ENCODE peak calls at places on chromosomes 1 and 21, in four cellular contexts. One of them, this sample, is unnamed.

GRCh38 chr1:105100102-105100501 is 1350.4 kb downstream of the AMY1C start:
- DNase-seq in HepG2: peak
- DNase-seq in K562: no peak
- DNase-seq in GM12878: no peak
- DNase-seq in this sample: no peak

GRCh38 chr1:52296345-52296744 is 69.7 kb downstream of the CC2D1B start:
- DNase-seq in HepG2: peak
- DNase-seq in K562: peak
- DNase-seq in GM12878: peak
- DNase-seq in this sample: peak

GRCh38 chr1:182485861-182486260 is 35.9 kb downstream of the RGSL1 start:
- DNase-seq in HepG2: no peak
- DNase-seq in K562: no peak
- DNase-seq in GM12878: no peak
- DNase-seq in this sample: no peak

GRCh38 chr1:16430598-16430997 is 6.6 kb downstream of the SPATA21 start:
- DNase-seq in HepG2: no peak
- DNase-seq in K562: peak
- DNase-seq in GM12878: no peak
- DNase-seq in this sample: peak

GRCh38 chr1:168991667-168992475 is 114.6 kb upstream of the ATP1B1 start:
- DNase-seq in HepG2: no peak
- DNase-seq in K562: no peak
- DNase-seq in GM12878: peak
- DNase-seq in this sample: no peak

GRCh38 chr1:115251340-115251748 is 86.7 kb downstream of the NGF start:
- DNase-seq in HepG2: no peak
- DNase-seq in K562: no peak
- DNase-seq in GM12878: no peak
- DNase-seq in this sample: no peak

GRCh38 chr1:51355382-51355781 is 25.0 kb upstream of the TTC39A start:
- DNase-seq in HepG2: no peak
- DNase-seq in K562: no peak
- DNase-seq in GM12878: no peak
- DNase-seq in this sample: no peak

GRCh38 chr21:44736291-44737004 is 25.1 kb upstream of the TSPEAR start:
- DNase-seq in HepG2: peak
- DNase-seq in K562: no peak
- DNase-seq in GM12878: no peak
- DNase-seq in this sample: no peak

GRCh38 chr21:25934771-25935224 is 200.0 kb downstream of the GABPA start:
- DNase-seq in HepG2: peak
- DNase-seq in K562: no peak
- DNase-seq in GM12878: no peak
- DNase-seq in this sample: no peak

GRCh38 chr1:201714542-201715276 is 114.2 kb upstream of the IPO9 start:
- DNase-seq in HepG2: no peak
- DNase-seq in K562: peak
- DNase-seq in GM12878: no peak
- DNase-seq in this sample: peak

GRCh38 chr1:61797045-61797755 is 54.9 kb downstream of the PATJ start:
- DNase-seq in HepG2: no peak
- DNase-seq in K562: no peak
- DNase-seq in GM12878: no peak
- DNase-seq in this sample: no peak

GRCh38 chr21:29462475-29462874 is 163.8 kb downstream of the BACH1 start:
- DNase-seq in HepG2: no peak
- DNase-seq in K562: no peak
- DNase-seq in GM12878: peak
- DNase-seq in this sample: no peak

GRCh38 chr1:110119843-110120242 is 7.6 kb downstream of the UBL4B start:
- DNase-seq in HepG2: no peak
- DNase-seq in K562: no peak
- DNase-seq in GM12878: no peak
- DNase-seq in this sample: no peak

GRCh38 chr1:36562181-36562685 is 79.5 kb upstream of the CSF3R start:
- DNase-seq in HepG2: no peak
- DNase-seq in K562: no peak
- DNase-seq in GM12878: no peak
- DNase-seq in this sample: no peak

GRCh38 chr1:12486401-12487005 is 131.5 kb downstream of the DHRS3 start:
- DNase-seq in HepG2: no peak
- DNase-seq in K562: no peak
- DNase-seq in GM12878: no peak
- DNase-seq in this sample: no peak

GRCh38 chr1:55833452-55834160 is 618.4 kb upstream of the USP24 start:
- DNase-seq in HepG2: no peak
- DNase-seq in K562: no peak
- DNase-seq in GM12878: no peak
- DNase-seq in this sample: no peak

GRCh38 chr1:54973205-54973921 is 7.1 kb upstream of the TMEM61 start:
- DNase-seq in HepG2: peak
- DNase-seq in K562: no peak
- DNase-seq in GM12878: no peak
- DNase-seq in this sample: peak

GRCh38 chr1:31576201-31576669 is at the start of gene TINAGL1:
- DNase-seq in HepG2: peak
- DNase-seq in K562: peak
- DNase-seq in GM12878: no peak
- DNase-seq in this sample: no peak

GRCh38 chr1:175232335-175232734 is 39.8 kb upstream of the KIAA0040 start:
- DNase-seq in HepG2: no peak
- DNase-seq in K562: no peak
- DNase-seq in GM12878: no peak
- DNase-seq in this sample: no peak

GRCh38 chr1:152932170-152932811 is 14.7 kb upstream of the SPRR5 start:
- DNase-seq in HepG2: no peak
- DNase-seq in K562: no peak
- DNase-seq in GM12878: no peak
- DNase-seq in this sample: no peak

GRCh38 chr1:148290881-148291280 is 138.8 kb upstream of the NBPF11 start:
- DNase-seq in HepG2: no peak
- DNase-seq in K562: no peak
- DNase-seq in GM12878: no peak
- DNase-seq in this sample: no peak

GRCh38 chr21:14988760-14989159 is 76.0 kb downstream of the NRIP1 start:
- DNase-seq in HepG2: no peak
- DNase-seq in K562: no peak
- DNase-seq in GM12878: no peak
- DNase-seq in this sample: no peak
- TF ChIP-seq TARDBP in HepG2: no peak
- TF ChIP-seq TARDBP in K562: no peak
- TF ChIP-seq TARDBP in GM12878: no peak
- TF ChIP-seq TARDBP in this sample: no peak

GRCh38 chr1:50350421-50350820 is 72.8 kb downstream of the DMRTA2 start:
- DNase-seq in HepG2: no peak
- DNase-seq in K562: no peak
- DNase-seq in GM12878: no peak
- DNase-seq in this sample: no peak
- TF ChIP-seq SP1 in HepG2: no peak
- TF ChIP-seq SP1 in K562: no peak
- TF ChIP-seq SP1 in GM12878: no peak
- TF ChIP-seq SP1 in this sample: no peak

GRCh38 chr1:94418664-94419655 is 771 bp downstream of the ABCD3 start:
- DNase-seq in HepG2: no peak
- DNase-seq in K562: peak
- DNase-seq in GM12878: no peak
- DNase-seq in this sample: peak
- TF ChIP-seq BHLHE40 in HepG2: no peak
- TF ChIP-seq BHLHE40 in K562: no peak
- TF ChIP-seq BHLHE40 in GM12878: no peak
- TF ChIP-seq BHLHE40 in this sample: no peak

GRCh38 chr1:2978691-2979190 is 42.5 kb upstream of the ACTRT2 start:
- DNase-seq in HepG2: no peak
- DNase-seq in K562: no peak
- DNase-seq in GM12878: no peak
- DNase-seq in this sample: no peak
- TF ChIP-seq TARDBP in HepG2: no peak
- TF ChIP-seq TARDBP in K562: no peak
- TF ChIP-seq TARDBP in GM12878: no peak
- TF ChIP-seq TARDBP in this sample: no peak

DNA sequence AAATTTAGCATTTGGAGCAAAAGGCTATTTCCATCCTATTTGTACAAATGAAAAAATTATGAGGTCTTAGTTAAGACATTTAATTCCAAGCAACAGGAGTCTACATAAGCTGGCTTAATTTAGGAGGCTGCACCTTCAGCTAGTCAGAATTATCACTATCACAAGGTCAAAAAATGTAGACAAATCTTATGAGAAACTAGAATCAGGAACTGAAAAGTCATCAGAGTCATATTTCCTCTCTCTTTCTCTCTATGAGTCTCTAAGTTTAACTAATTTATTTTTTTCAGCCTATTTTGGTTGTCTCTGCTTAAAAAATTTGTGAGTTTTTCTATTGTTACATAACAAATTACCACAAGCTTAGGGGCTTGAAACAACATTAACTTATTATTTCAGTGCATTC is 807.1 kb upstream of the PRMT6 start:
- DNase-seq in HepG2: no peak
- DNase-seq in K562: no peak
- DNase-seq in GM12878: no peak
- DNase-seq in this sample: no peak
- TF ChIP-seq SP1 in HepG2: no peak
- TF ChIP-seq SP1 in K562: no peak
- TF ChIP-seq SP1 in GM12878: no peak
- TF ChIP-seq SP1 in this sample: no peak

DNA sequence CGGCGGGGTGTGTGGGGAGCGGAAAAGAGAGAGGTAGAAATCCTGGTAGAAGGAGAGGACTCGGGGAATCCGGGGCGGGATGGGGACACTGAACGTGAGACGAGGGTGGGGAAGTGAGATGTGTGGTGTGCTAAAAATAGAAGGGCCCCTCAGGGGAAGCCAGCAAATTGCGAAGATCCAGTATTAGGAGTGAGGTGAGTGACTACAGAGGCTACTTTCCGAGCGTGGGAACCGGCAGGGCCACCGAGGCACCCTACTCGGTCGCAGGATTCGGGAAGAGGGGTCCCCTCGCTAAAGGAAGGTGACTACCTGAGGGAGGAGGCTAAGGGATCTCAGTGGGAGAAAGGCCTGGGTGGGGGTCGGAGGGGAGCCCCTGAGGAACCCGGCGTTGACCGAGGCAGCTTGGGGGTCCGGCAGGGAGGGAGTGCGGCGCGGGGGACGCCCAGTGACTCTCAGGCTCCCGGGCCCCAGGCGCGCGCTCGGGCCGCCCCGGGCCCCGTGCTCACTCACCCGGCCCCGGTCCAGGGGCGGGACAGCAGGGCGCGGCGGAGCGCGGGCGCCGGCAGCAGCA is 318 bp downstream of the ALDH4A1 start:
- DNase-seq in HepG2: no peak
- DNase-seq in K562: no peak
- DNase-seq in GM12878: no peak
- DNase-seq in this sample: peak
- TF ChIP-seq BHLHE40 in HepG2: no peak
- TF ChIP-seq BHLHE40 in K562: no peak
- TF ChIP-seq BHLHE40 in GM12878: no peak
- TF ChIP-seq BHLHE40 in this sample: no peak

DNA sequence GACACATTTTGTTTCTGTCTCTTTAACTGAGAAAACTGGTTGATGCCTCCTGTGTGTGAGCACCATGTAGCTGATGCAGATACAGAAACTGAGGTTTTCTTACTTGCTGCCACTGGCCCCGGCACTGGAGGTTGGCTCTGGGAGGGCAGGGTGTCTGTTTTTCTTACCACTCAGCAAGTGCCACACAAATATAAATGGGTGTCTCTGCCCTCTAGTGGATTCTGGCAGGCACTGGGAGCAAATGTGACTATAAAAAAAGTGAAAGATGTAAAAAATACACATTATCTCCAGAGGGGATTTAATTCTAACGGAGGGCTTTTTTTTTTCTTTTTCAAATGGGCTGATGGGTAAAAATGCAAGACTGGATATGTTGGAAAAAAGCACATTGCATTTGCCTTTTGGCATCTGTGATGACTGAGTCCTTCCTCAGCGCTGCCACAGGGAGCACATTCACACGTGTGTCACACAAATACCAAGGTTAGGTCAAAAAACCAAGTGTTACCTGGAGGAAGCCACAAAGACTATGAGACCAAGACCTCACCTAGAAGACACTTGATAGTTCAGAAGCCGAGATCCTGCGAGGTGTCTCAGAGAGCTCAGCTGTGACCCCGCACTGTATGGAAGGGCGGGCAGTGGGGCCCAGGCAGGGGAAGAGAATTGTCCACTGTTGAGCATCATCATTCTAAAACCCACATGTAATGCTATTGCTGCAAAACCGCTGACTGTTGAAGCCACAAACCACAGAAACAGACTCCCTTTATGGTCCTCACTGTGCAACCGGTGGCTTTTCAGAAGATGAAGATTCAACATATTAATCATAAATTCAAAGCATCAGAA is 18.9 kb downstream of the PGBD2 start:
- DNase-seq in HepG2: peak
- DNase-seq in K562: no peak
- DNase-seq in GM12878: peak
- DNase-seq in this sample: peak
- TF ChIP-seq TARDBP in HepG2: no peak
- TF ChIP-seq TARDBP in K562: no peak
- TF ChIP-seq TARDBP in GM12878: no peak
- TF ChIP-seq TARDBP in this sample: no peak

DNA sequence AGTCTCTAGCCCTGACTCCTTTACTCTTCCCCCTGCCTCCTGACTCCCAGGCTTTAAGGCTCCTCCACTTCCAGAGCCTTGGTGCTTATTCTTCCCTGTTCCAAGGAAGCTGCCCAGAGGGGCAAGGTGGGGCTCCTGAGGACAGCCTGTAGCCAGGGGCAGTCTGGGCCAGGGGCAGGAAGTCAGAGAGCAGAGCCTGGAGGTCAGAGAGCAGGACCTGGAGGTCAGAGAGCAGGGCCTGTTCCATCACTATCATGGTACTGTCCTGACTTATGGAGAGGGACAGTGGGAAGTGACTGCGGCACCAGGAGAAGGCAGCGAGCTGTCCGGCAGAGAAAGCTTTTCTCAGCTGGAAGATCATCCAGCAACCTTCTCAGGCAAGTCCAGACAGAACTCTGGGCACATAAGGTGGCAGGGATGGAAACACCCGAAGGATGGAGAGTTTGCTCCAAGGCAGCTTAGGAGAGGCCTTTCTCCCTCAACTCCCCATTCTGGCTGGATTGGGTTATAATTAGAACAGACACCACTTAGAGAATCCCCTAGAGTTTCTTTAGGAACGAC is 25.0 kb downstream of the PLXNA2 start:
- DNase-seq in HepG2: no peak
- DNase-seq in K562: peak
- DNase-seq in GM12878: no peak
- DNase-seq in this sample: no peak
- TF ChIP-seq SP1 in HepG2: no peak
- TF ChIP-seq SP1 in K562: no peak
- TF ChIP-seq SP1 in GM12878: no peak
- TF ChIP-seq SP1 in this sample: no peak

GRCh38 chr1:41537788-41538351 is 53.4 kb upstream of the EDN2 start:
- DNase-seq in HepG2: no peak
- DNase-seq in K562: no peak
- DNase-seq in GM12878: no peak
- DNase-seq in this sample: peak

GRCh38 chr1:41537257-41537656 is 52.8 kb upstream of the EDN2 start:
- DNase-seq in HepG2: no peak
- DNase-seq in K562: no peak
- DNase-seq in GM12878: no peak
- DNase-seq in this sample: no peak

GRCh38 chr1:41539416-41539800 is 54.9 kb upstream of the EDN2 start:
- DNase-seq in HepG2: no peak
- DNase-seq in K562: no peak
- DNase-seq in GM12878: no peak
- DNase-seq in this sample: no peak

GRCh38 chr1:41539999-41540398 is 55.5 kb upstream of the EDN2 start:
- DNase-seq in HepG2: no peak
- DNase-seq in K562: no peak
- DNase-seq in GM12878: no peak
- DNase-seq in this sample: no peak

GRCh38 chr1:41538741-41539415 is 54.4 kb upstream of the EDN2 start:
- DNase-seq in HepG2: no peak
- DNase-seq in K562: no peak
- DNase-seq in GM12878: no peak
- DNase-seq in this sample: no peak
- TF ChIP-seq BHLHE40 in HepG2: no peak
- TF ChIP-seq BHLHE40 in K562: no peak
- TF ChIP-seq BHLHE40 in GM12878: no peak
- TF ChIP-seq BHLHE40 in this sample: no peak